ENCODE peak calls at places on chromosomes 6 and 20, in nine cellular contexts. L is left colon, M is fibroblast of pulmonary artery, O is SK-MEL-5, Y is AG08395, Q is lower lobe of right lung, A is NCI-H748 treated with DMSO at 0.1 percent for 48 hours, W is MM.1S, X is osteoblast. T is an unnamed sample.

GRCh38 chr6:54419885-54420284 is 111.6 kb downstream of the TINAG start:
- DNase-seq in L (no peak), M (peak), O (no peak), Y (peak), Q (no peak), A (no peak), W (no peak), X (peak), T (no peak)

GRCh38 chr6:36517408-36517807 is 29.9 kb downstream of the STK38 start:
- DNase-seq in L (no peak), M (no peak), O (no peak), Y (no peak), Q (no peak), A (no peak), W (peak), X (no peak), T (no peak)

GRCh38 chr20:60465993-60466682 is 507.9 kb downstream of the CDH26 start:
- DNase-seq in L (no peak), M (no peak), O (no peak), Y (no peak), Q (no peak), A (no peak), W (no peak), X (no peak), T (no peak)

GRCh38 chr20:32481311-32482103 is 103.6 kb downstream of the NOL4L start:
- DNase-seq in L (peak), M (no peak), O (no peak), Y (no peak), Q (no peak), A (no peak), W (no peak), X (peak), T (no peak)

GRCh38 chr20:4195499-4195898 is 180.1 kb upstream of the RNF24 start:
- DNase-seq in L (no peak), M (peak), O (peak), Y (peak), Q (no peak), A (no peak), W (no peak), X (no peak), T (no peak)

GRCh38 chr20:3654326-3655031 is 8.7 kb downstream of the GFRA4 start:
- DNase-seq in L (no peak), M (no peak), O (no peak), Y (no peak), Q (no peak), A (no peak), W (no peak), X (peak), T (no peak)

GRCh38 chr6:109351231-109352132 is 30.8 kb downstream of the CD164 start:
- DNase-seq in L (no peak), M (peak), O (no peak), Y (peak), Q (no peak), A (no peak), W (no peak), X (no peak), T (no peak)

GRCh38 chr6:53309059-53309896 is 39.5 kb downstream of the ELOVL5 start:
- DNase-seq in L (peak), M (peak), O (peak), Y (peak), Q (no peak), A (no peak), W (peak), X (peak), T (no peak)

GRCh38 chr6:105611606-105612005 is 208.7 kb upstream of the PREP start:
- DNase-seq in L (no peak), M (peak), O (no peak), Y (no peak), Q (no peak), A (no peak), W (no peak), X (peak), T (no peak)

GRCh38 chr6:149898966-149899365 is 1.1 kb upstream of the RAET1E start:
- DNase-seq in L (no peak), M (no peak), O (no peak), Y (no peak), Q (no peak), A (no peak), W (no peak), X (no peak), T (no peak)

GRCh38 chr6:106967936-106968555 is 6.5 kb downstream of the CD24 start:
- DNase-seq in L (peak), M (no peak), O (no peak), Y (no peak), Q (no peak), A (no peak), W (no peak), X (no peak), T (no peak)

GRCh38 chr6:41941280-41942044 is at the start of gene CCND3:
- DNase-seq in L (peak), M (peak), O (peak), Y (peak), Q (peak), A (peak), W (peak), X (peak), T (peak)

GRCh38 chr20:48668451-48668946 is 159.3 kb downstream of the PREX1 start:
- DNase-seq in L (no peak), M (peak), O (no peak), Y (peak), Q (no peak), A (no peak), W (no peak), X (peak), T (no peak)

GRCh38 chr20:57004416-57004815 is 262.0 kb downstream of the BMP7 start:
- DNase-seq in L (no peak), M (no peak), O (no peak), Y (no peak), Q (no peak), A (no peak), W (no peak), X (peak), T (no peak)

GRCh38 chr6:168546173-168546572 is 105.2 kb downstream of the SMOC2 start:
- DNase-seq in L (no peak), M (no peak), O (no peak), Y (peak), Q (no peak), A (no peak), W (no peak), X (no peak), T (no peak)

GRCh38 chr20:20317195-20318113 is 50.5 kb upstream of the INSM1 start:
- DNase-seq in L (peak), M (no peak), O (no peak), Y (no peak), Q (no peak), A (no peak), W (no peak), X (no peak), T (no peak)

GRCh38 chr6:15348528-15348927 is 102.7 kb downstream of the JARID2 start:
- DNase-seq in L (no peak), M (no peak), O (no peak), Y (no peak), Q (no peak), A (no peak), W (no peak), X (no peak), T (no peak)